ENCODE peak calls at places on chromosomes 4 and X, in four cellular contexts. One of them, this sample, is unnamed.
A peak's percentile ranks its signal among the peaks of the same experiment; 100 is the strongest.

GRCh38 chrX:153983321-153983729 is 10.8 kb downstream of the TMEM187 start:
- DNase-seq in WERI-Rb-1: no peak
- DNase-seq in MM.1S: no peak
- DNase-seq in lower leg skin: no peak
- DNase-seq in this sample: no peak

GRCh38 chrX:26788402-26788998 is 572.5 kb downstream of the MAGEB5 start:
- DNase-seq in MM.1S: no peak
- DNase-seq in lower leg skin: no peak
- DNase-seq in WERI-Rb-1: no peak
- DNase-seq in this sample: no peak

GRCh38 chrX:42025861-42026260 is 102.5 kb upstream of the CASK start:
- DNase-seq in WERI-Rb-1: no peak
- DNase-seq in MM.1S: no peak
- DNase-seq in lower leg skin: no peak
- DNase-seq in this sample: no peak

GRCh38 chrX:37921758-37922157 is 74.4 kb upstream of the DYNLT3 start:
- DNase-seq in lower leg skin: no peak
- DNase-seq in WERI-Rb-1: no peak
- DNase-seq in MM.1S: no peak
- DNase-seq in this sample: no peak

GRCh38 chrX:150489359-150490015 is 78.9 kb upstream of the MTM1 start:
- DNase-seq in WERI-Rb-1: no peak
- DNase-seq in MM.1S: no peak
- DNase-seq in lower leg skin: no peak
- DNase-seq in this sample: no peak

GRCh38 chr4:88159137-88159725 is 792 bp upstream of the ABCG2 start:
- DNase-seq in WERI-Rb-1: no peak
- DNase-seq in lower leg skin: no peak
- DNase-seq in MM.1S: no peak
- DNase-seq in this sample: peak; percentile 47

GRCh38 chr4:5710962-5711478 is at the start of gene EVC:
- DNase-seq in WERI-Rb-1: peak; percentile 95
- DNase-seq in MM.1S: peak; percentile 69
- DNase-seq in lower leg skin: peak; percentile 78
- DNase-seq in this sample: no peak

GRCh38 chr4:123433573-123433972 is 37.0 kb downstream of the SPRY1 start:
- DNase-seq in MM.1S: no peak
- DNase-seq in WERI-Rb-1: no peak
- DNase-seq in lower leg skin: no peak
- DNase-seq in this sample: no peak

GRCh38 chr4:139589619-139590018 is 33.6 kb upstream of the SETD7 start:
- DNase-seq in MM.1S: no peak
- DNase-seq in lower leg skin: peak; percentile 49
- DNase-seq in WERI-Rb-1: no peak
- DNase-seq in this sample: no peak

GRCh38 chr4:76782837-76783236 is 115.1 kb downstream of the SOWAHB start:
- DNase-seq in lower leg skin: no peak
- DNase-seq in MM.1S: no peak
- DNase-seq in WERI-Rb-1: no peak
- DNase-seq in this sample: no peak

GRCh38 chrX:3271485-3272186 is 74.8 kb downstream of the MXRA5 start:
- DNase-seq in lower leg skin: no peak
- DNase-seq in MM.1S: no peak
- DNase-seq in WERI-Rb-1: no peak
- DNase-seq in this sample: no peak

GRCh38 chrX:125172531-125172930 is 147.1 kb upstream of the TEX13C start:
- DNase-seq in WERI-Rb-1: no peak
- DNase-seq in MM.1S: no peak
- DNase-seq in lower leg skin: no peak
- DNase-seq in this sample: no peak

GRCh38 chr4:29710519-29710918 is 1009.6 kb upstream of the PCDH7 start:
- DNase-seq in MM.1S: no peak
- DNase-seq in WERI-Rb-1: no peak
- DNase-seq in lower leg skin: no peak
- DNase-seq in this sample: no peak

GRCh38 chrX:17860811-17861495 is at the start of gene RAI2:
- DNase-seq in lower leg skin: no peak
- DNase-seq in MM.1S: no peak
- DNase-seq in WERI-Rb-1: peak; percentile 25
- DNase-seq in this sample: peak; percentile 27

GRCh38 chrX:110167952-110168451 is 149.9 kb downstream of the AMMECR1 start:
- DNase-seq in lower leg skin: no peak
- DNase-seq in WERI-Rb-1: peak; percentile 61
- DNase-seq in MM.1S: no peak
- DNase-seq in this sample: no peak

GRCh38 chrX:6545712-6546111 is 10.8 kb upstream of the VCX3A start:
- DNase-seq in lower leg skin: no peak
- DNase-seq in MM.1S: no peak
- DNase-seq in WERI-Rb-1: no peak
- DNase-seq in this sample: no peak

GRCh38 chr4:183173580-183174526 is 74.8 kb downstream of the WWC2 start:
- DNase-seq in lower leg skin: no peak
- DNase-seq in MM.1S: no peak
- DNase-seq in WERI-Rb-1: no peak
- DNase-seq in this sample: no peak

GRCh38 chr4:74418063-74418670 is 26.8 kb upstream of the AREG start:
- DNase-seq in lower leg skin: no peak
- DNase-seq in WERI-Rb-1: no peak
- DNase-seq in MM.1S: no peak
- DNase-seq in this sample: no peak

GRCh38 chrX:119604778-119605177 is 1.4 kb downstream of the NKRF start:
- DNase-seq in WERI-Rb-1: no peak
- DNase-seq in MM.1S: no peak
- DNase-seq in lower leg skin: no peak
- DNase-seq in this sample: no peak
- H3K4me3 ChIP-seq in WERI-Rb-1: peak overlapping the region; percentile 52
- H3K4me3 ChIP-seq in MM.1S: peak overlapping the region; percentile 91
- H3K4me3 ChIP-seq in lower leg skin: no peak overlapping the region
- H3K4me3 ChIP-seq in this sample: peak overlapping the region; percentile 64

DNA sequence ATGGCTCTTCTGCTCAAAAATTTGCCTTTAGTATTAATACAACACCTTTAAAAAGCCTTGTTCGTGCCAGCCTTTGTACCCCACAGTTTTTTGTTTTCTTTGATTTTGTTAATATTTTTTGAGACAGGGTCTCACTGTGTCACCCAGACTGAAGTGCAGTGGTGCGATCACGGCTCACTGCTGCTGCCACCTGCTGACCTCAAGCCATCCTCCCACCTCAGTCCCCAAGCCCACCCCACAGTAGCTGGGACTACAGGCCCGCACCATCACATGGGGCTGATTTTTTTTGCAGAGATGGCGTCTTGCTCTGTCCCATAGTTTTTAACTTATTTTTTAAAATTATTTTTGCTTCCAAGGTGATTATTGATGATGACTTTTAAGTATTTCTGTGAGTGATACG is 134.0 kb downstream of the HTR2C start:
- DNase-seq in MM.1S: no peak
- DNase-seq in lower leg skin: no peak
- DNase-seq in WERI-Rb-1: peak; percentile 35
- DNase-seq in this sample: no peak
- TF ChIP-seq CTCF in MM.1S: peak; percentile 41
- TF ChIP-seq CTCF in lower leg skin: no peak
- TF ChIP-seq CTCF in WERI-Rb-1: peak; percentile 79
- TF ChIP-seq CTCF in this sample: no peak

DNA sequence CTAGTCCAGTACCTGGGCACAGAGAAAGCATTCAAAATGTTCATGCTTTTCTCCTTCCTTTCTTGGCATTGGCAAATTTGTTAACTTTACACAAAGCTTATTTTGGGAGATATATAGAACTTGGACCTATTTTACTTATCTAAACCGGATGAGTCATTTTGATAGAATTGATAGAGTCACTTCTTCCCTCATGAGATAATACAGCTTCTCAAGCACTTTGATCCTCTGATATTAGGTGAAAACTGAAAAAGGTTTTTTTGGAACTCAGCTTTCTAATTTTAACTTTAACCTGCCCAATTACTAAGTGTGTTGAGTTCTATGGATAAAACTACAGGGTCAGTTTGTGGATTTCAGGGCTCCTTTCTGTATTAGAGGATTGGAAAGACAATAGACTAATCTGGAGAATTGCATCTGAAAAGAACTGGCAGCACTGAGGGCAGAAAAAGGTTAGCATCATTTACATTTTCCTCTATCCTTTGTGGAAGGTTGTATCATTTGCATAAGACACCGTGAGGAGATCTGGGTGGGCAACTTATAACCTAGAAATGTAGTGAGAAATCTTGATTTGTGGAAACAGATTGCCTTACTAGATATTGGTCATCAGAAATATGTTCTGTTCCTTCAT is 2.4 kb downstream of the WDR44 start:
- DNase-seq in WERI-Rb-1: no peak
- DNase-seq in MM.1S: no peak
- DNase-seq in lower leg skin: no peak
- DNase-seq in this sample: no peak
- H3K4me3 ChIP-seq in WERI-Rb-1: no peak overlapping the region
- H3K4me3 ChIP-seq in MM.1S: peak overlapping the region; percentile 69
- H3K4me3 ChIP-seq in lower leg skin: no peak overlapping the region
- H3K4me3 ChIP-seq in this sample: no peak overlapping the region

GRCh38 chrX:88397551-88397950 is 349.5 kb upstream of the CPXCR1 start:
- DNase-seq in lower leg skin: no peak
- DNase-seq in WERI-Rb-1: no peak
- DNase-seq in MM.1S: no peak
- DNase-seq in this sample: no peak
- TF ChIP-seq CTCF in lower leg skin: no peak
- TF ChIP-seq CTCF in WERI-Rb-1: no peak
- TF ChIP-seq CTCF in MM.1S: no peak
- TF ChIP-seq CTCF in this sample: no peak

DNA sequence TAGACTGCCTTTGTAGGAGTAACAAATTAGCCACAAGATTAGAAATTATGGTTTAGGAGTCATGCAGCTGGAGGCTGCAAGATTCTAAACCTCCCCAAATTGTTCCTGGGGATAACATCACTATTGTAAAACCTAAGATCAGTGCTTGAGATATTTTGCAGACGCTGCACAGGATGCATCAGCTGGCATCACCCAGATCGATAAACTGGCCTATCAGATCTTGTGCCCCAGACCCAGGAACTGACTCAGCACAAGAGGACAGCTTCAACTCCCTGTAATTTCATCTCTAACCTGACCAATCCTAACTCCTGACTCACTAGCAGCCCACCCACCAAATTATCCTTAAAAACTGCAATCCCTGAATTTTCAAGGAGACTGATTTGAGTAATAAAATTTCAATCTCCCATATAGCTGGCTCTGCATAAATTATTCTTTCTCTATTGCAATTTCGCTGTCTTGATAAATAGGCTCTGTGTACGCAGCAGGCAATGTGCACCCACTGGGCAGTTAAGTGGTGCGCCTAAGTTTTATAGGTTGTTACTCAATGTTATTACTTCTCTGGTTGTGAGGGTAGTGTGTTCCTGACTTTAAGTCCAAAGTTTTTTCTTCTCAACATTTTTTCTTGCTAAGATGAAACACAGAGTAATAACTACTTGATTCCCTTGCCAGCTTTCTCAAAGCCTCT is 312.2 kb upstream of the DKK2 start:
- DNase-seq in WERI-Rb-1: no peak
- DNase-seq in MM.1S: no peak
- DNase-seq in lower leg skin: no peak
- DNase-seq in this sample: no peak
- H3K4me3 ChIP-seq in WERI-Rb-1: no peak overlapping the region
- H3K4me3 ChIP-seq in MM.1S: no peak overlapping the region
- H3K4me3 ChIP-seq in lower leg skin: no peak overlapping the region
- H3K4me3 ChIP-seq in this sample: no peak overlapping the region

GRCh38 chr4:8906991-8907595 is 35.5 kb upstream of the HMX1 start:
- DNase-seq in MM.1S: no peak
- DNase-seq in lower leg skin: no peak
- DNase-seq in WERI-Rb-1: peak; percentile 3
- DNase-seq in this sample: no peak
- TF ChIP-seq CTCF in MM.1S: no peak
- TF ChIP-seq CTCF in lower leg skin: no peak
- TF ChIP-seq CTCF in WERI-Rb-1: no peak
- TF ChIP-seq CTCF in this sample: no peak